ENCODE peak calls at places on chromosomes 13 and 19, in four cellular contexts. One of them, this sample, is unnamed.

GRCh38 chr19:17681505-17682125 is 6.5 kb downstream of the UNC13A start:
- DNase-seq in H1: no peak
- DNase-seq in A549: no peak
- DNase-seq in HepG2: no peak
- DNase-seq in this sample: peak; percentile 85

GRCh38 chr13:112067871-112068305 is 939 bp downstream of the SOX1 start:
- DNase-seq in H1: no peak
- DNase-seq in A549: no peak
- DNase-seq in HepG2: no peak
- DNase-seq in this sample: no peak

GRCh38 chr13:50646070-50646469 is 197.4 kb downstream of the DLEU7 start:
- DNase-seq in H1: no peak
- DNase-seq in A549: no peak
- DNase-seq in HepG2: no peak
- DNase-seq in this sample: no peak

GRCh38 chr13:99506632-99507031 is 5.4 kb downstream of the TM9SF2 start:
- DNase-seq in H1: no peak
- DNase-seq in A549: no peak
- DNase-seq in HepG2: no peak
- DNase-seq in this sample: no peak

GRCh38 chr13:21837841-21838551 is 167.1 kb downstream of the FGF9 start:
- DNase-seq in H1: no peak
- DNase-seq in A549: no peak
- DNase-seq in HepG2: peak; percentile 96
- DNase-seq in this sample: no peak

GRCh38 chr13:29969286-29969685 is 118.9 kb upstream of the UBL3 start:
- DNase-seq in H1: no peak
- DNase-seq in A549: no peak
- DNase-seq in HepG2: no peak
- DNase-seq in this sample: no peak

GRCh38 chr13:100454876-100455275 is 133.7 kb downstream of the GGACT start:
- DNase-seq in H1: no peak
- DNase-seq in A549: no peak
- DNase-seq in HepG2: no peak
- DNase-seq in this sample: no peak

GRCh38 chr13:107113387-107113786 is 545.5 kb upstream of the ARGLU1 start:
- DNase-seq in H1: no peak
- DNase-seq in A549: no peak
- DNase-seq in HepG2: no peak
- DNase-seq in this sample: no peak

GRCh38 chr13:76512676-76513277 is 373.4 kb downstream of the KCTD12 start:
- DNase-seq in H1: no peak
- DNase-seq in A549: no peak
- DNase-seq in HepG2: no peak
- DNase-seq in this sample: no peak

GRCh38 chr19:39430675-39431593 is 4.8 kb downstream of the RPS16 start:
- DNase-seq in H1: no peak
- DNase-seq in A549: peak; percentile 99
- DNase-seq in HepG2: peak; percentile 71
- DNase-seq in this sample: peak; percentile 48

GRCh38 chr13:114035583-114036501 is 62.0 kb upstream of the C13orf46 start:
- DNase-seq in H1: no peak
- DNase-seq in A549: no peak
- DNase-seq in HepG2: no peak
- DNase-seq in this sample: no peak

GRCh38 chr19:39307233-39307821 is 11.1 kb downstream of the IFNL1 start:
- DNase-seq in H1: no peak
- DNase-seq in A549: no peak
- DNase-seq in HepG2: no peak
- DNase-seq in this sample: peak; percentile 58

GRCh38 chr13:37621811-37622361 is 23.3 kb upstream of the POSTN start:
- DNase-seq in H1: no peak
- DNase-seq in A549: no peak
- DNase-seq in HepG2: no peak
- DNase-seq in this sample: no peak

GRCh38 chr19:55251296-55252081 is 7.3 kb downstream of the PPP6R1 start:
- DNase-seq in H1: no peak
- DNase-seq in A549: no peak
- DNase-seq in HepG2: no peak
- DNase-seq in this sample: no peak

GRCh38 chr13:40069173-40070044 is 413.9 kb downstream of the COG6 start:
- DNase-seq in H1: no peak
- DNase-seq in A549: peak; percentile 19
- DNase-seq in HepG2: peak; percentile 67
- DNase-seq in this sample: peak; percentile 51

GRCh38 chr13:108154421-108154858 is 60.9 kb downstream of the LIG4 start:
- DNase-seq in H1: no peak
- DNase-seq in A549: no peak
- DNase-seq in HepG2: peak; percentile 95
- DNase-seq in this sample: no peak

GRCh38 chr19:13840751-13841338 is 36.1 kb upstream of the NANOS3 start:
- DNase-seq in H1: no peak
- DNase-seq in A549: no peak
- DNase-seq in HepG2: no peak
- DNase-seq in this sample: no peak

GRCh38 chr13:65965496-65965895 is 1264.6 kb downstream of the PCDH9 start:
- DNase-seq in H1: no peak
- DNase-seq in A549: no peak
- DNase-seq in HepG2: no peak
- DNase-seq in this sample: no peak

GRCh38 chr13:39575641-39576238 is 27.3 kb downstream of the LHFPL6 start:
- DNase-seq in H1: no peak
- DNase-seq in A549: no peak
- DNase-seq in HepG2: no peak
- DNase-seq in this sample: no peak

GRCh38 chr13:107650081-107650701 is 565.1 kb downstream of the LIG4 start:
- DNase-seq in H1: peak; percentile 47
- DNase-seq in A549: no peak
- DNase-seq in HepG2: peak; percentile 16
- DNase-seq in this sample: peak; percentile 12

GRCh38 chr19:43620061-43621001 is 902 bp upstream of the ZNF428 start:
- DNase-seq in H1: no peak
- DNase-seq in A549: no peak
- DNase-seq in HepG2: no peak
- DNase-seq in this sample: peak; percentile 54
- TF ChIP-seq KDM1A in H1: no peak
- TF ChIP-seq KDM1A in A549: no peak
- TF ChIP-seq KDM1A in HepG2: no peak
- TF ChIP-seq KDM1A in this sample: peak; percentile 47

DNA sequence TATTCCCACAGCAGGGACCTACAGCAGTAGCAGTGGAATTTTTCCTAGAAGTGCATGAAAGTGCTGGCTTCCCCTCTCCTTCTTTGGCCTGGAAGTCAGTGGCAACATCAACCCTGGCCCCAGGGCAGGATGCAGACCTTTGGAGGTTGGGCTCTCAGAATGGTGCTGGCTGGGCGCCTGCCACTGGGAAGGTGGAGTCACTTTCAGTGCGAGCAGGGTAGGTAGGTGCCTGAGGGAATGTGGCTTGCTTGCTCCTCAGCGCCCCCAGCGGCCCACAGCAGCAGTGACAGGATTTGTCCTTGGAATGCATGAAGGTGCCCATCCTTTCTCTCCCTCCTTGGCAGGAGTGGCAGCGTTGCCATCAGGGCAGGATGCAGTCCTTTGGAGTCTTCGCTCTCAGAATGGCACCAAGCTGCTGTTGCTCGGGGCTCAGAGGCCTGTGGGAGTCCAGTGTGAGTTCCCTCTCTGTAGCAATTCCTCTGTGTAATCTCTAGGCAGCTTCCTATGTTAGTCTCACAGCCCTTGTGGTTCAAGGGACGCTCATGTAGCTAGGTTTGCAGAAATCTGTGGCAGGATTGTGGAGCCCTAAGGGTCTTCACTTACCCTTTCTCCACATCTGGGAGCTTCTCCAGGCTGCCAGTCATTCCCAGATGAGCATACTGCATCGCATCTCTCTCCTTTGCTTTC is 354.4 kb upstream of the DACH1 start:
- DNase-seq in H1: peak; percentile 75
- DNase-seq in A549: peak; percentile 3
- DNase-seq in HepG2: peak; percentile 28
- DNase-seq in this sample: peak; percentile 4
- TF ChIP-seq JUN in H1: no peak
- TF ChIP-seq JUN in A549: no peak
- TF ChIP-seq JUN in HepG2: no peak
- TF ChIP-seq JUN in this sample: no peak

GRCh38 chr19:48090281-48090802 is 20.3 kb downstream of the PLA2G4C start:
- DNase-seq in H1: no peak
- DNase-seq in A549: no peak
- DNase-seq in HepG2: no peak
- DNase-seq in this sample: no peak

GRCh38 chr19:48094843-48095203 is 15.8 kb downstream of the PLA2G4C start:
- DNase-seq in H1: no peak
- DNase-seq in A549: no peak
- DNase-seq in HepG2: no peak
- DNase-seq in this sample: no peak

GRCh38 chr19:48094129-48094842 is 16.3 kb downstream of the PLA2G4C start:
- DNase-seq in H1: no peak
- DNase-seq in A549: no peak
- DNase-seq in HepG2: no peak
- DNase-seq in this sample: no peak

DNA sequence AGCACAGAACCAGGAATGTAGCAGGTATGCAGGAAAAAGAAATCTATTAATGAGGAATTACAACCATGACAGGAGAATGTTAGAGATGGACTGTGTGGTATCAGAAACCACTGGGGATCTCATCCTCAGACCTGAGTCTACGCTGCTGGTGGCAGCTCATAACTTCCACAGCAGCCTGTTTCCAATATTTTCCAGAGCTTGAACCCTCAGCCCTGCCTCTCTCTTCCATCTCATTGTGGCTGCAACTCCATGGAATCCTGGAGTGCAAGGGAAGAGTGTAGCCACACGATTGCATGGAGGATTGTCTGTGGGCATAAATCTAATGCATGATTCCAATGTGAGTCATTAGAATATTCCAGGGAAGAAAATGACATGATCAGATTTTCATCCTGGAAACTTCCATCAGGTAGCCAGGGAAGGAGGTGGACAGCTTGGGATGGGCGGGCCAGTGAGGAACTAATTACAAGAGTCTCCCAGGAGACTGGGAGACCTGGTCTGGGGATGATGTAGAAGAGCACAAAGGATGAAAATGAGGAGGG is 14.9 kb downstream of the PLA2G4C start:
- DNase-seq in H1: no peak
- DNase-seq in A549: no peak
- DNase-seq in HepG2: no peak
- DNase-seq in this sample: no peak
- TF ChIP-seq KDM1A in H1: no peak
- TF ChIP-seq KDM1A in A549: no peak
- TF ChIP-seq KDM1A in HepG2: no peak
- TF ChIP-seq KDM1A in this sample: no peak

GRCh38 chr19:5392476-5392875 is 51.9 kb upstream of the PTPRS start:
- DNase-seq in H1: no peak
- DNase-seq in A549: no peak
- DNase-seq in HepG2: no peak
- DNase-seq in this sample: no peak
- TF ChIP-seq JUN in H1: no peak
- TF ChIP-seq JUN in A549: no peak
- TF ChIP-seq JUN in HepG2: no peak
- TF ChIP-seq JUN in this sample: no peak

DNA sequence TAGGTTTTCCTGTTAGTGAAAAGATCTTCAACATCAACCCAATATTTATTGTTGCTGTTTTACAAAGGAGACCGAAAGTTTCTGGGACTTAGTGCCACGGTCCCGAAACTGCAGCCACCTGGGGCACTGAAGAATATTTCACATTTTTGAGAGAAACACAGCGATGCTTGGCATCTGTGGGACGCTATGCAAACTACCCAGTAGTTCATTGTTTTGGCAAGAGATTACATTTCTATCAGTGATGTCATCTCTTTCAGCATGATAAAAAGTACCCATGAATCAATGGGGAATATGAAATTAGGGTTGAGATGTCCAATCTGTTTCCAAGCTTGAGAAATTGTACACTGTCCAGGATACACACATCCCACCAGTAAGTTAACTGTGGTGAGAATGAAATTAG is 43.9 kb downstream of the TGDS start:
- DNase-seq in H1: no peak
- DNase-seq in A549: no peak
- DNase-seq in HepG2: no peak
- DNase-seq in this sample: no peak
- TF ChIP-seq KDM1A in H1: no peak
- TF ChIP-seq KDM1A in A549: no peak
- TF ChIP-seq KDM1A in HepG2: no peak
- TF ChIP-seq KDM1A in this sample: no peak